ENCODE peak calls at places on chromosomes 2 and 18, in seven cellular contexts. C is fibroblast of pulmonary artery; Q is PC-3; U is astrocyte of the spinal cord; P is left ventricle myocardium inferior; H is cardiac fibroblast; K is activated CD8-positive, alpha-beta T cell treated with anti-CD3 and anti-CD28 coated beads for 36 hours. O is an unnamed sample.

GRCh38 chr2:153645640-153646039 is 167.1 kb upstream of the RPRM start:
- DNase-seq in C (no peak), Q (no peak), U (no peak), P (no peak), H (no peak), K (no peak), O (no peak)

GRCh38 chr2:197908940-197909339 is 104.5 kb downstream of the PLCL1 start:
- DNase-seq in C (peak), Q (no peak), U (peak), P (no peak), H (peak), K (no peak), O (no peak)

GRCh38 chr2:168185583-168186274 is 61.7 kb downstream of the STK39 start:
- DNase-seq in C (no peak), Q (peak), U (no peak), P (no peak), H (no peak), K (no peak), O (no peak)

GRCh38 chr2:58845011-58845410 is 603.9 kb upstream of the FANCL start:
- DNase-seq in C (no peak), Q (no peak), U (no peak), P (no peak), H (no peak), K (no peak), O (no peak)

GRCh38 chr18:71001597-71001996 is 712.8 kb downstream of the SOCS6 start:
- DNase-seq in C (peak), Q (peak), U (peak), P (no peak), H (peak), K (no peak), O (no peak)

GRCh38 chr2:23381084-23381483 is 3.9 kb upstream of the KLHL29 start:
- DNase-seq in C (peak), Q (peak), U (peak), P (no peak), H (peak), K (peak), O (no peak)

GRCh38 chr2:31430439-31431165 is 16.1 kb upstream of the XDH start:
- DNase-seq in C (no peak), Q (peak), U (no peak), P (no peak), H (no peak), K (no peak), O (no peak)

GRCh38 chr2:172092716-172093415 is 7.6 kb downstream of the DLX1 start:
- DNase-seq in C (no peak), Q (no peak), U (no peak), P (no peak), H (no peak), K (no peak), O (no peak)

GRCh38 chr2:38716185-38716584 is 35.0 kb downstream of the SRSF7 start:
- DNase-seq in C (peak), Q (no peak), U (peak), P (no peak), H (peak), K (no peak), O (no peak)

GRCh38 chr18:136433-136832 is 21.9 kb upstream of the USP14 start:
- DNase-seq in C (no peak), Q (no peak), U (no peak), P (no peak), H (no peak), K (peak), O (no peak)

GRCh38 chr2:208657468-208657867 is 250.9 kb downstream of the PTH2R start:
- DNase-seq in C (no peak), Q (peak), U (no peak), P (no peak), H (no peak), K (no peak), O (no peak)

GRCh38 chr18:23099621-23100020 is 35.7 kb upstream of the CABLES1 start:
- DNase-seq in C (no peak), Q (peak), U (peak), P (no peak), H (no peak), K (no peak), O (no peak)

GRCh38 chr2:188204830-188205229 is 86.8 kb upstream of the GULP1 start:
- DNase-seq in C (no peak), Q (no peak), U (no peak), P (no peak), H (no peak), K (no peak), O (no peak)

GRCh38 chr18:9516437-9517064 is 41.2 kb downstream of the RALBP1 start:
- DNase-seq in C (peak), Q (peak), U (peak), P (no peak), H (peak), K (peak), O (no peak)

GRCh38 chr18:13849791-13850190 is 25.8 kb downstream of the MC5R start:
- DNase-seq in C (no peak), Q (peak), U (no peak), P (no peak), H (no peak), K (no peak), O (no peak)

GRCh38 chr2:203534486-203535077 is 519 bp downstream of the RAPH1 start:
- DNase-seq in C (no peak), Q (peak), U (no peak), P (peak), H (peak), K (peak), O (no peak)

GRCh38 chr2:84815146-84815545 is 65.7 kb downstream of the TRABD2A start:
- DNase-seq in C (no peak), Q (no peak), U (peak), P (no peak), H (no peak), K (no peak), O (no peak)

GRCh38 chr2:223416826-223417610 is 185.1 kb downstream of the SCG2 start:
- DNase-seq in C (peak), Q (no peak), U (no peak), P (peak), H (peak), K (no peak), O (no peak)

GRCh38 chr2:186748354-186748753 is 54.5 kb downstream of the FAM171B start:
- DNase-seq in C (no peak), Q (no peak), U (no peak), P (no peak), H (no peak), K (no peak), O (no peak)

GRCh38 chr2:168635065-168635577 is 167.3 kb upstream of the NOSTRIN start:
- DNase-seq in C (peak), Q (no peak), U (peak), P (peak), H (peak), K (no peak), O (no peak)

GRCh38 chr2:189163889-189164288 is 15.7 kb downstream of the COL5A2 start:
- DNase-seq in C (peak), Q (peak), U (peak), P (no peak), H (peak), K (no peak), O (no peak)

GRCh38 chr2:127228102-127228501 is 8.0 kb upstream of the CYP27C1 start:
- DNase-seq in C (no peak), Q (peak), U (no peak), P (no peak), H (peak), K (no peak), O (no peak)

GRCh38 chr2:178870703-178871102 is 63.5 kb upstream of the TTN start:
- DNase-seq in C (peak), Q (peak), U (no peak), P (no peak), H (peak), K (no peak), O (no peak)

GRCh38 chr2:223056656-223057418 is 4.8 kb downstream of the KCNE4 start:
- DNase-seq in C (no peak), Q (no peak), U (peak), P (no peak), H (peak), K (no peak), O (no peak)

GRCh38 chr18:21345851-21346250 is 103.8 kb downstream of the GREB1L start:
- DNase-seq in C (no peak), Q (no peak), U (no peak), P (no peak), H (no peak), K (no peak), O (no peak)

GRCh38 chr2:20231632-20232031 is 6.7 kb upstream of the SDC1 start:
- DNase-seq in C (no peak), Q (peak), U (peak), P (no peak), H (peak), K (no peak), O (no peak)

GRCh38 chr2:231521-232185 is 32.2 kb downstream of the SH3YL1 start:
- DNase-seq in C (no peak), Q (no peak), U (no peak), P (no peak), H (no peak), K (no peak), O (no peak)

GRCh38 chr18:31976242-31976641 is 33.3 kb upstream of the TRAPPC8 start:
- DNase-seq in C (no peak), Q (no peak), U (no peak), P (no peak), H (no peak), K (no peak), O (no peak)

GRCh38 chr2:15559800-15560403 is 1.2 kb downstream of the NBAS start:
- DNase-seq in C (no peak), Q (no peak), U (peak), P (no peak), H (no peak), K (no peak), O (no peak)

GRCh38 chr18:60676807-60677206 is 304.2 kb upstream of the MC4R start:
- DNase-seq in C (no peak), Q (no peak), U (no peak), P (no peak), H (no peak), K (no peak), O (no peak)

GRCh38 chr2:206713770-206714169 is 4.4 kb downstream of the DYTN start:
- DNase-seq in C (no peak), Q (no peak), U (no peak), P (no peak), H (no peak), K (no peak), O (no peak)

GRCh38 chr2:240319855-240320560 is 115.5 kb upstream of the GPC1 start:
- DNase-seq in C (peak), Q (no peak), U (peak), P (no peak), H (peak), K (no peak), O (no peak)

GRCh38 chr2:214069254-214069653 is 341.6 kb upstream of the VWC2L start:
- DNase-seq in C (peak), Q (peak), U (peak), P (no peak), H (peak), K (peak), O (no peak)

GRCh38 chr18:23377669-23378469 is 75.2 kb upstream of the RIOK3 start:
- DNase-seq in C (peak), Q (peak), U (peak), P (no peak), H (peak), K (no peak), O (no peak)

GRCh38 chr2:183037660-183038340 is 457 bp downstream of the NCKAP1 start:
- DNase-seq in C (no peak), Q (peak), U (no peak), P (peak), H (no peak), K (peak), O (no peak)

GRCh38 chr2:230671117-230671516 is 41.5 kb upstream of the CAB39 start:
- DNase-seq in C (no peak), Q (peak), U (peak), P (no peak), H (peak), K (no peak), O (no peak)

GRCh38 chr2:149611100-149611820 is 23.7 kb upstream of the MMADHC start:
- DNase-seq in C (no peak), Q (peak), U (no peak), P (no peak), H (no peak), K (no peak), O (no peak)

GRCh38 chr18:57438669-57439616 is 3.8 kb downstream of the ONECUT2 start:
- DNase-seq in C (no peak), Q (no peak), U (no peak), P (no peak), H (no peak), K (peak), O (no peak)

GRCh38 chr18:57439617-57439975 is 4.4 kb downstream of the ONECUT2 start:
- DNase-seq in C (no peak), Q (no peak), U (no peak), P (no peak), H (no peak), K (peak), O (no peak)

GRCh38 chr18:57437433-57437781 is 2.2 kb downstream of the ONECUT2 start:
- DNase-seq in C (no peak), Q (no peak), U (no peak), P (no peak), H (no peak), K (no peak), O (no peak)

GRCh38 chr18:57436965-57437333 is 1.8 kb downstream of the ONECUT2 start:
- DNase-seq in C (no peak), Q (no peak), U (no peak), P (no peak), H (no peak), K (peak), O (no peak)

DNA sequence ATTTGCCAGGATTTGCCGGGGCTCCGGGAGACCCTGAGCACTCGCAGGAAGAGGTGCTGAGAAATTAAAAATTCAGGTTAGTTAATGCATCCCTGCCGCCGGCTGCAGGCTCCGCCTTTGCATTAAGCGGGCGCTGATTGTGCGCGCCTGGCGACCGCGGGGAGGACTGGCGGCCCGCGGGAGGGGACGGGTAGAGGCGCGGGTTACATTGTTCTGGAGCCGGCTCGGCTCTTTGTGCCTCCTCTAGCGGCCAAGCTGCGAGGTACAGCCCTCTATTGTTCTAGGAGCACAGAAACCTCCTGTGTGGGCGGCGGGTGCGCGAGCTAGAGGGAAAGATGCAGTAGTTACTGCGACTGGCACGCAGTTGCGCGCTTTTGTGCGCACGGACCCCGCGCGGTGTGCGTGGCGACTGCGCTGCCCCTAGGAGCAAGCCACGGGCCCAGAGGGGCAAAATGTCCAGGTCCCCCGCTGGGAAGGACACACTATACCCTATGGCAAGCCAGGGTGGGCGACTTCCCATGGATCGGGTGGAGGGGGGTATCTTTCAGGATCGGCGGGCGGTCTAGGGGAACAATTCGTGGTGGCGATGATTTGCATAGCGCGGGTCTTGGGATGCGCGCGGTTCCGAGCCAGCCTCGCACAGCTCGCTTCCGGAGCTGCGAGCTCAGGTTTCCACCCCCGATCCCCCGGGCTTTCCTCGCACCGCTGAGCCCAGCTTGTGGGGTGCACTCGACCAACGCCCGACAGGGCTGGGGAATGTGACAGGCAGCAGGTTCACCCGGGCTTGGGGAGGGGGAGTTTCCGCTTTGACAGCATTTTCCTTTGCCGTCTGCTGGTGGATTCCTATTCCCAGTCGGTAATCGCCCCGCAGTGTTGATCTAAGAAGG is 2.9 kb downstream of the ONECUT2 start:
- DNase-seq in C (peak), Q (peak), U (no peak), P (no peak), H (peak), K (peak), O (peak)
- TF ChIP-seq CTCF in C (peak), Q (peak), U (peak), P (peak), H (peak), K (peak), O (no peak)

GRCh38 chr2:3535794-3536681 is 16.7 kb upstream of the ADI1 start:
- DNase-seq in C (peak), Q (peak), U (peak), P (peak), H (peak), K (peak), O (no peak)
- TF ChIP-seq CTCF in C (peak), Q (no peak), U (peak), P (peak), H (peak), K (no peak), O (no peak)

DNA sequence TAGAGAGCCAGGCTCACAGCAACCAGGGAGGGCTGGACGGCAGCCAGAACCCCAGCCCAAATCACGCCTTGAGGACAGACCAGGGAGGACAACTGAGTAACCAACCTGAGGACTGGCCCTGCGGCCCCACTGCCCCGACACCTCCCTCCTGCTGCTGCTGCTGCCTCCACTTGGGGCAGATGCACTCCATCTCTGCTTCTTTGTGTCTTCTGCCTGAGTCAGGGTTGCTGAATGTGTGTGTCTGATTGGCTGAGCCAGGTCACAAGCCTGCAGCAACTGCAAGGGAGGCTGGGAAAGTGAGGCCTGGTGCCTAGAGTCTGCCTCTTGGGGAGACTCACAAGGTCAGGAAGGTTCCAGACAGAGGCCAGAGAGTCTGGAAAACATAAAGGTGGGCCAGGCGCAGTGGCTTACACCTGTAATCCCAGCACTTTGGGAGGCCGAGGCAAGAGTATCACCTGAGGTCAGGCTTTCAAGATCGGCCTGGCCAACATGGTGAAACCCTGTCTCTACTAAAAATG is 83.4 kb downstream of the ZFP36L2 start:
- DNase-seq in C (peak), Q (no peak), U (no peak), P (no peak), H (peak), K (peak), O (no peak)
- TF ChIP-seq CTCF in C (no peak), Q (peak), U (no peak), P (no peak), H (no peak), K (peak), O (no peak)

DNA sequence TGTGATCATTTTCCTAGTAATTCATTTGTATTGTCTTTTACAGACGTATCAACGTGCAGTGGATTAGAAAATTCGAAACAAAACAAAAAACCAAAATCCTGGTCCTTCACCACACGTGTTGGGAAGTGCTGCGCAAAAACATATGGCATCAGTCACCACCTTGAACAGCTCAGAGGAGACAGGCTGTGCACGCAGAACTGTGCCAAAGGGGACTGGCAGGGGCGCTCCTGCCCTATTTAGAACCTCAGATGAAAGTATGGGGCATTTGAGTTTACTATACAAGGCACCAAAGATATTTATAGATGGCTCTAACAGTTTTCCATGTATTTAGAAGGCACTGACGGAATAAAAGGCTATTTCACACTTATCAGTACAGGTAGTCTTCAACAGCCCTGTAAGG is 42.3 kb downstream of the NOL10 start:
- DNase-seq in C (no peak), Q (no peak), U (no peak), P (peak), H (no peak), K (no peak), O (no peak)
- TF ChIP-seq CTCF in C (no peak), Q (no peak), U (no peak), P (no peak), H (no peak), K (no peak), O (no peak)

O was measured in activated B cell treated with CpG ODN at 0.5 μM for 24 hours.